ENCODE peak calls at places on chromosome 15, in six cellular contexts. W, V, K, A, E and N are unnamed samples.

GRCh38 chr15:42057744-42058646 is 36.4 kb downstream of the PLA2G4D start:
- DNase-seq in W (no peak), K (peak), V (no peak), A (no peak), E (no peak), N (no peak)

GRCh38 chr15:92521624-92522008 is 127.9 kb downstream of the ST8SIA2 start:
- DNase-seq in A (peak), V (peak), W (peak), E (peak), K (peak), N (peak)

GRCh38 chr15:99452728-99453643 is 112.8 kb upstream of the MEF2A start:
- DNase-seq in A (peak), E (peak), K (peak), W (no peak), V (no peak), N (peak)

GRCh38 chr15:45105586-45105985 is 8.4 kb downstream of the DUOX2 start:
- DNase-seq in V (no peak), W (no peak), K (peak), A (no peak), E (no peak), N (no peak)

GRCh38 chr15:64875641-64876223 is 34.0 kb downstream of the PLEKHO2 start:
- DNase-seq in V (no peak), E (no peak), K (no peak), W (no peak), A (no peak), N (no peak)

GRCh38 chr15:66894986-66895780 is 170.2 kb upstream of the SMAD3 start:
- DNase-seq in K (peak), V (no peak), E (no peak), W (no peak), A (peak), N (peak)

GRCh38 chr15:90286678-90287077 is 21.2 kb downstream of the NGRN start:
- DNase-seq in A (peak), K (no peak), E (no peak), W (no peak), V (peak), N (no peak)

GRCh38 chr15:70436428-70436827 is 326.9 kb downstream of the UACA start:
- DNase-seq in V (no peak), K (no peak), E (no peak), A (no peak), W (no peak), N (no peak)

GRCh38 chr15:66115568-66116206 is 137.9 kb downstream of the MEGF11 start:
- DNase-seq in W (no peak), E (no peak), V (peak), K (no peak), A (no peak), N (no peak)

GRCh38 chr15:64507293-64507802 is 47.0 kb downstream of the ZNF609 start:
- DNase-seq in A (peak), V (peak), W (peak), K (no peak), E (peak), N (peak)

GRCh38 chr15:72082176-72082575 is 35.8 kb downstream of the MYO9A start:
- DNase-seq in V (no peak), K (no peak), A (no peak), E (no peak), W (no peak), N (no peak)
- H3K4me3 ChIP-seq in V (no peak), K (no peak), A (no peak), E (no peak), W (no peak), N (no peak)

GRCh38 chr15:52673312-52673711 is 5.9 kb downstream of the ATOSA start:
- DNase-seq in W (no peak), E (no peak), K (no peak), A (no peak), V (no peak), N (no peak)

GRCh38 chr15:52670087-52670486 is 9.1 kb downstream of the ATOSA start:
- DNase-seq in K (no peak), E (no peak), V (no peak), W (no peak), A (no peak), N (no peak)

GRCh38 chr15:52674831-52675230 is 4.4 kb downstream of the ATOSA start:
- DNase-seq in W (no peak), K (no peak), E (no peak), A (no peak), V (no peak), N (no peak)

GRCh38 chr15:52672661-52673060 is 6.5 kb downstream of the ATOSA start:
- DNase-seq in A (no peak), V (no peak), W (no peak), K (no peak), E (no peak), N (no peak)

DNA sequence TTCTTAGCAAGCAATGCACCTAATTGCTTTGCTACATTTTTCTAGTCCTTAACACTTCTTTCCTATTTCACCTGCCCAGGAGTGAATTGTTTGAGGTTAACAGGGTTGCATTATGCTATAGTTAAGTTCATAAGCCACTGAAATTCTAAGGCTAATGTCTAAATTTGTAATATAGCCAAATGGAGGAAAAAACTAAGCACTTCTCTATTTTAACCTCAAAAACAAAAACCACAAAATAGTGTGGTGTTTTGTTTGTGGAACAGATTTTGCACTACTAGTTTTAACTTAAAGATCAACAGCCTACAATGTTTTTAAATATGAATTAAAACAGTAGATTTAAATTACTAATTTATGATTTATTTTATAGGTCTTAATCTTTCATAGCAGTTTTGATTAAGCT is 5.5 kb downstream of the ATOSA start:
- DNase-seq in A (no peak), E (no peak), V (no peak), K (no peak), W (no peak), N (no peak)
- TF ChIP-seq CTCF in A (no peak), E (no peak), V (no peak), K (no peak), W (no peak), N (no peak)

GRCh38 chr15:83282141-83282540 is 2.3 kb downstream of the BNC1 start:
- DNase-seq in E (no peak), A (no peak), V (no peak), K (no peak), W (no peak), N (no peak)
- H3K4me3 ChIP-seq in E (no peak), A (peak), V (no peak), K (no peak), W (no peak), N (no peak)

GRCh38 chr15:71891026-71891425 is 80.7 kb downstream of the NR2E3 start:
- DNase-seq in K (no peak), E (peak), A (no peak), V (peak), W (no peak), N (no peak)

GRCh38 chr15:71892335-71892734 is 82.0 kb downstream of the NR2E3 start:
- DNase-seq in V (no peak), W (no peak), K (no peak), E (no peak), A (no peak), N (no peak)

GRCh38 chr15:71889947-71890346 is 79.6 kb downstream of the NR2E3 start:
- DNase-seq in K (no peak), E (no peak), A (no peak), V (no peak), W (no peak), N (no peak)

GRCh38 chr15:71888797-71889196 is 78.4 kb downstream of the NR2E3 start:
- DNase-seq in W (no peak), K (no peak), V (peak), A (no peak), E (no peak), N (no peak)

GRCh38 chr15:71889385-71889784 is 79.0 kb downstream of the NR2E3 start:
- DNase-seq in A (no peak), K (no peak), E (no peak), W (no peak), V (no peak), N (no peak)
- TF ChIP-seq CTCF in A (no peak), K (no peak), E (no peak), W (no peak), V (no peak), N (no peak)